ENCODE peak calls at places on chromosomes 13 and 19, in six cellular contexts. One of them, this sample, is unnamed.

GRCh38 chr13:87498681-87499080 is 172.5 kb upstream of the SLITRK5 start:
- DNase-seq in cardiac fibroblast: peak
- DNase-seq in stimulated activated CD4-positive, alpha-beta T cell treated with anti-CD3 and anti-CD28 coated beads, Interleukin-4, amount 100 ng/mL, for 48 hours: no peak
- DNase-seq in NCI-H2081: no peak
- DNase-seq in fibroblast of mammary gland: no peak
- DNase-seq in heart right ventricle: no peak
- DNase-seq in this sample: peak

GRCh38 chr13:42266464-42266863 is 5.5 kb upstream of the AKAP11 start:
- DNase-seq in cardiac fibroblast: peak
- DNase-seq in stimulated activated CD4-positive, alpha-beta T cell treated with anti-CD3 and anti-CD28 coated beads, Interleukin-4, amount 100 ng/mL, for 48 hours: no peak
- DNase-seq in NCI-H2081: no peak
- DNase-seq in fibroblast of mammary gland: peak
- DNase-seq in heart right ventricle: no peak
- DNase-seq in this sample: peak

GRCh38 chr13:85163063-85163462 is 636.2 kb downstream of the SLITRK6 start:
- DNase-seq in cardiac fibroblast: no peak
- DNase-seq in stimulated activated CD4-positive, alpha-beta T cell treated with anti-CD3 and anti-CD28 coated beads, Interleukin-4, amount 100 ng/mL, for 48 hours: no peak
- DNase-seq in NCI-H2081: no peak
- DNase-seq in fibroblast of mammary gland: no peak
- DNase-seq in heart right ventricle: no peak
- DNase-seq in this sample: no peak

GRCh38 chr13:97395437-97396136 is 38.4 kb upstream of the RAP2A start:
- DNase-seq in cardiac fibroblast: peak
- DNase-seq in stimulated activated CD4-positive, alpha-beta T cell treated with anti-CD3 and anti-CD28 coated beads, Interleukin-4, amount 100 ng/mL, for 48 hours: no peak
- DNase-seq in NCI-H2081: no peak
- DNase-seq in fibroblast of mammary gland: peak
- DNase-seq in heart right ventricle: no peak
- DNase-seq in this sample: no peak

GRCh38 chr19:16066611-16067104 is 9.6 kb upstream of the TPM4 start:
- DNase-seq in cardiac fibroblast: peak
- DNase-seq in stimulated activated CD4-positive, alpha-beta T cell treated with anti-CD3 and anti-CD28 coated beads, Interleukin-4, amount 100 ng/mL, for 48 hours: peak
- DNase-seq in NCI-H2081: no peak
- DNase-seq in fibroblast of mammary gland: peak
- DNase-seq in heart right ventricle: no peak
- DNase-seq in this sample: peak

GRCh38 chr19:1811472-1811894 is 593 bp downstream of the ATP8B3 start:
- DNase-seq in cardiac fibroblast: peak
- DNase-seq in stimulated activated CD4-positive, alpha-beta T cell treated with anti-CD3 and anti-CD28 coated beads, Interleukin-4, amount 100 ng/mL, for 48 hours: peak
- DNase-seq in NCI-H2081: no peak
- DNase-seq in fibroblast of mammary gland: peak
- DNase-seq in heart right ventricle: peak
- DNase-seq in this sample: peak

GRCh38 chr19:13850910-13851753 is 25.8 kb upstream of the NANOS3 start:
- DNase-seq in cardiac fibroblast: peak
- DNase-seq in stimulated activated CD4-positive, alpha-beta T cell treated with anti-CD3 and anti-CD28 coated beads, Interleukin-4, amount 100 ng/mL, for 48 hours: no peak
- DNase-seq in NCI-H2081: no peak
- DNase-seq in fibroblast of mammary gland: peak
- DNase-seq in heart right ventricle: peak
- DNase-seq in this sample: peak

GRCh38 chr19:21483589-21484170 is 21.7 kb upstream of the ZNF429 start:
- DNase-seq in cardiac fibroblast: peak
- DNase-seq in stimulated activated CD4-positive, alpha-beta T cell treated with anti-CD3 and anti-CD28 coated beads, Interleukin-4, amount 100 ng/mL, for 48 hours: peak
- DNase-seq in NCI-H2081: no peak
- DNase-seq in fibroblast of mammary gland: peak
- DNase-seq in heart right ventricle: peak
- DNase-seq in this sample: peak

GRCh38 chr13:20306039-20306438 is 73.9 kb upstream of the GJB6 start:
- DNase-seq in cardiac fibroblast: no peak
- DNase-seq in stimulated activated CD4-positive, alpha-beta T cell treated with anti-CD3 and anti-CD28 coated beads, Interleukin-4, amount 100 ng/mL, for 48 hours: no peak
- DNase-seq in NCI-H2081: no peak
- DNase-seq in fibroblast of mammary gland: no peak
- DNase-seq in heart right ventricle: no peak
- DNase-seq in this sample: no peak

GRCh38 chr19:50531171-50531612 is 17.5 kb upstream of the ASPDH start:
- DNase-seq in cardiac fibroblast: no peak
- DNase-seq in stimulated activated CD4-positive, alpha-beta T cell treated with anti-CD3 and anti-CD28 coated beads, Interleukin-4, amount 100 ng/mL, for 48 hours: no peak
- DNase-seq in NCI-H2081: no peak
- DNase-seq in fibroblast of mammary gland: no peak
- DNase-seq in heart right ventricle: no peak
- DNase-seq in this sample: no peak